ENCODE peak calls at places on chromosomes 5 and 9, in four cellular contexts. E, A, X and J are unnamed samples. For H3K4me1 and H3K36me3, the result is how much of the 10 kb centered on the place peaks cover.

GRCh38 chr5:11157132-11157531 is 396.1 kb upstream of the DAP start:
- DNase-seq in E (no peak), A (no peak), X (no peak), J (no peak)

GRCh38 chr9:129773262-129774048 is 20.6 kb upstream of the PTGES start:
- DNase-seq in E (peak), A (peak), X (no peak), J (no peak)

GRCh38 chr5:138503487-138504270 is 38.4 kb downstream of the EGR1 start:
- DNase-seq in E (no peak), A (no peak), X (peak), J (peak)

GRCh38 chr9:86470326-86470725 is 116.1 kb upstream of the TUT7 start:
- DNase-seq in E (no peak), A (no peak), X (no peak), J (no peak)

GRCh38 chr5:96927008-96927407 is 8.9 kb upstream of the LNPEP start:
- DNase-seq in E (no peak), A (no peak), X (no peak), J (no peak)

GRCh38 chr5:142548739-142549275 is 137.1 kb downstream of the FGF1 start:
- DNase-seq in E (no peak), A (peak), X (peak), J (peak)

GRCh38 chr5:42502613-42503470 is 79.6 kb downstream of the GHR start:
- DNase-seq in E (no peak), A (no peak), X (no peak), J (no peak)

GRCh38 chr9:125418404-125418803 is 156.8 kb downstream of the GAPVD1 start:
- DNase-seq in E (no peak), A (no peak), X (no peak), J (no peak)

GRCh38 chr5:187617-188451 is 3.5 kb upstream of the LRRC14B start:
- DNase-seq in E (no peak), A (peak), X (no peak), J (no peak)

GRCh38 chr9:116181853-116182610 is 28.4 kb downstream of the PAPPA start:
- DNase-seq in E (no peak), A (no peak), X (peak), J (no peak)

GRCh38 chr9:103798620-103799019 is 295.5 kb upstream of the SMC2 start:
- DNase-seq in E (no peak), A (no peak), X (no peak), J (no peak)

GRCh38 chr5:134258896-134259295 is 33.0 kb upstream of the PPP2CA start:
- DNase-seq in E (no peak), A (no peak), X (no peak), J (no peak)

GRCh38 chr5:179913461-179913860 is 5.8 kb upstream of the TBC1D9B start:
- DNase-seq in E (no peak), A (no peak), X (no peak), J (no peak)

GRCh38 chr9:19551124-19551929 is 142.5 kb downstream of the ACER2 start:
- DNase-seq in E (no peak), A (no peak), X (peak), J (no peak)

GRCh38 chr5:168946363-168946762 is 354.6 kb downstream of the SLIT3 start:
- DNase-seq in E (no peak), A (no peak), X (peak), J (peak)

GRCh38 chr5:179577286-179577960 is 27.1 kb downstream of the RUFY1 start:
- DNase-seq in E (no peak), A (no peak), X (no peak), J (no peak)

GRCh38 chr5:82417776-82418607 is 139.8 kb upstream of the RPS23 start:
- DNase-seq in E (no peak), A (no peak), X (no peak), J (no peak)

GRCh38 chr9:116102596-116102995 is 51.0 kb upstream of the PAPPA start:
- DNase-seq in E (no peak), A (no peak), X (no peak), J (no peak)

GRCh38 chr5:141869040-141869439 is 9.2 kb downstream of the PCDH1 start:
- DNase-seq in E (no peak), A (no peak), X (no peak), J (no peak)

GRCh38 chr5:134539732-134540131 is 14.3 kb downstream of the JADE2 start:
- DNase-seq in E (no peak), A (no peak), X (peak), J (no peak)

GRCh38 chr9:110880123-110880522 is 158.1 kb downstream of the LPAR1 start:
- DNase-seq in E (no peak), A (no peak), X (peak), J (no peak)

GRCh38 chr5:77993799-77994318 is 217.7 kb upstream of the TBCA start:
- DNase-seq in E (no peak), A (no peak), X (peak), J (no peak)

GRCh38 chr9:89387970-89388867 is 69.9 kb downstream of the SECISBP2 start:
- DNase-seq in E (no peak), A (peak), X (no peak), J (no peak)

GRCh38 chr5:8729437-8729836 is 816.4 kb downstream of the SEMA5A start:
- DNase-seq in E (no peak), A (no peak), X (no peak), J (no peak)

GRCh38 chr5:378301-378891 is 56.9 kb downstream of the AHRR start:
- DNase-seq in E (no peak), A (peak), X (no peak), J (no peak)

GRCh38 chr5:33608476-33609026 is 167.8 kb downstream of the TARS1 start:
- DNase-seq in E (no peak), A (no peak), X (peak), J (no peak)

GRCh38 chr5:82397741-82398320 is 119.7 kb upstream of the RPS23 start:
- DNase-seq in E (no peak), A (no peak), X (no peak), J (no peak)

GRCh38 chr5:375336-375920 is 53.9 kb downstream of the AHRR start:
- DNase-seq in E (no peak), A (peak), X (no peak), J (no peak)

GRCh38 chr5:114176356-114176755 is 185.5 kb upstream of the KCNN2 start:
- DNase-seq in E (no peak), A (no peak), X (no peak), J (no peak)

GRCh38 chr5:34718516-34718915 is 62.4 kb downstream of the RAI14 start:
- DNase-seq in E (no peak), A (no peak), X (peak), J (no peak)

GRCh38 chr5:140398379-140398811 is 3.2 kb upstream of the ANKHD1 start:
- DNase-seq in E (no peak), A (no peak), X (no peak), J (no peak)

GRCh38 chr5:58491216-58491892 is at the start of gene GAPT:
- DNase-seq in E (no peak), A (no peak), X (no peak), J (peak)

GRCh38 chr9:131695366-131696162 is 44.3 kb downstream of the RAPGEF1 start:
- DNase-seq in E (no peak), A (no peak), X (no peak), J (no peak)
- H3K4me1 ChIP-seq in E (half or more), A (half or more), X (half or more), J (under half)

GRCh38 chr9:92986175-92987110 is 39.1 kb downstream of the FGD3 start:
- DNase-seq in E (no peak), A (no peak), X (peak), J (peak)

GRCh38 chr9:92982130-92982529 is 34.8 kb downstream of the FGD3 start:
- DNase-seq in E (no peak), A (no peak), X (no peak), J (no peak)

GRCh38 chr9:92983984-92984589 is 36.8 kb downstream of the FGD3 start:
- DNase-seq in E (no peak), A (no peak), X (peak), J (peak)

GRCh38 chr9:92988215-92988731 is 41.0 kb downstream of the FGD3 start:
- DNase-seq in E (no peak), A (no peak), X (no peak), J (no peak)

GRCh38 chr9:92984976-92985375 is 37.7 kb downstream of the FGD3 start:
- DNase-seq in E (no peak), A (no peak), X (no peak), J (no peak)
- H3K36me3 ChIP-seq in E (under half), A (under half), X (under half), J (under half)

DNA sequence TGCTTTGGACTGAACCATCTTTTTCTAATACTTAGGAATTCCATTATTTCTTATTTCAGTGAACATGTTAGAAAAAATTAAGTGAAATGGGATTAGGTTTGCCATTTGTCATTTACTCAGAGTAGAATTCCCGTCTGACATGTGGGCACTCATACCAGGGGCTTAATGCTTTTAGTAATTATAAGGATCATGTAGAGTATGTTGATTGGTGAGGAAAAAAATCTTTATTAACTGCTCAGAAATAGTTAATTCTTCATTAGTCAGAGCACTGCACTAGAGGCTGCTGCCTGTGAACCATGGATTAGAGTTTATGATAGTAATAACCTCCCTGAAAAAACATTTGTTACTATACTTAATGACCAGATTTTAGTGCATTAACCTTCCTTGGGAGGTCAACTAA is 159.3 kb upstream of the ZNF608 start:
- DNase-seq in E (no peak), A (no peak), X (no peak), J (no peak)
- H3K4me1 ChIP-seq in E (under half), A (half or more), X (under half), J (under half)

GRCh38 chr9:113541019-113541900 is 77.7 kb downstream of the RGS3 start:
- DNase-seq in E (no peak), A (peak), X (peak), J (peak)

GRCh38 chr9:113538646-113539430 is 75.3 kb downstream of the RGS3 start:
- DNase-seq in E (no peak), A (peak), X (no peak), J (no peak)

GRCh38 chr9:113542741-113543140 is 79.2 kb downstream of the RGS3 start:
- DNase-seq in E (no peak), A (peak), X (no peak), J (no peak)

GRCh38 chr9:113542016-113542415 is 78.5 kb downstream of the RGS3 start:
- DNase-seq in E (no peak), A (peak), X (no peak), J (no peak)

GRCh38 chr9:113540466-113540865 is 76.9 kb downstream of the RGS3 start:
- DNase-seq in E (no peak), A (peak), X (no peak), J (no peak)
- H3K36me3 ChIP-seq in E (under half), A (under half), X (under half), J (under half)

GRCh38 chr5:132461235-132461634 is 29.3 kb downstream of the IRF1 start:
- DNase-seq in E (no peak), A (no peak), X (no peak), J (no peak)
- H3K4me1 ChIP-seq in E (under half), A (under half), X (under half), J (under half)

DNA sequence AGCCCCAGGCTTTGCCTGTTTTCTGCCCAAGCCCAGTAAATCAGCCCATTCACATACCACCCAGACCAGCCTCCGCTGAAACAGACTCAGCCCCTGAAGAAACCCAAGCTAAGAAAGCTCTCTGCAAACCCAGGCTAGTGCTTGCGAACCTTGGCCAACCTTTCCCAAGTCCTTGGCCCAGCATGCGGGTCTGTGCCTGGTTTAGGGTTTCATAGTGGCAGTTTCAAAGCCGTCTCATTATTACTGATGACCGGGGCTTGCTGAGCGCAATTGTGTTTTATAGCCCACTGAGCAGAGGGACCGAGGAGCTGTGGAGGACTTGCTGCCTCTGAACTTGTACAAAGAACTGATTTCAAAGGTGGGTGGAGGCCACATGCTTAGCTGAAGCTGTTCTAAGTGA is 584.3 kb downstream of the BNC2 start:
- DNase-seq in E (no peak), A (no peak), X (no peak), J (no peak)
- H3K36me3 ChIP-seq in E (under half), A (under half), X (under half), J (under half)

GRCh38 chr9:127897194-127897692 is 2.2 kb downstream of the ST6GALNAC6 start:
- DNase-seq in E (peak), A (peak), X (peak), J (peak)

GRCh38 chr9:127895811-127896210 is 3.6 kb downstream of the ST6GALNAC6 start:
- DNase-seq in E (no peak), A (no peak), X (no peak), J (no peak)

GRCh38 chr9:127896395-127897193 is 2.8 kb downstream of the ST6GALNAC6 start:
- DNase-seq in E (no peak), A (no peak), X (no peak), J (no peak)

GRCh38 chr9:127899200-127899943 is at the start of gene ST6GALNAC6:
- DNase-seq in E (peak), A (peak), X (peak), J (peak)

GRCh38 chr9:127898433-127899199 is 787 bp downstream of the ST6GALNAC6 start:
- DNase-seq in E (peak), A (peak), X (peak), J (peak)
- H3K4me1 ChIP-seq in E (under half), A (half or more), X (under half), J (under half)